ENCODE peak calls at places on chromosome 6, in eight cellular contexts. N is naive thymus-derived CD4-positive, alpha-beta T cell; B is substantia nigra; H is cardiac muscle cell; A is small intestine; Z is prostate gland; I is heart left ventricle; U is HL-60. R is an unnamed sample.

GRCh38 chr6:132021552-132022375 is 70.6 kb upstream of the CCN2 start:
- DNase-seq in N (no peak), B (no peak), H (no peak), A (no peak), Z (no peak), I (no peak), U (no peak), R (no peak)

GRCh38 chr6:143158113-143158581 is 97.5 kb downstream of the AIG1 start:
- DNase-seq in N (no peak), B (no peak), H (no peak), A (no peak), Z (no peak), I (no peak), U (no peak), R (no peak)

GRCh38 chr6:85364354-85364753 is 85.5 kb upstream of the NT5E start:
- DNase-seq in N (no peak), B (no peak), H (peak; percentile 18), A (no peak), Z (no peak), I (no peak), U (no peak), R (no peak)

GRCh38 chr6:136822051-136822378 is 377 bp upstream of the PEX7 start:
- DNase-seq in N (no peak), B (no peak), H (peak; percentile 62), A (no peak), Z (peak; percentile 7), I (no peak), U (peak; percentile 44), R (no peak)

GRCh38 chr6:4801491-4802118 is 25.4 kb downstream of the CDYL start:
- DNase-seq in N (no peak), B (no peak), H (no peak), A (no peak), Z (no peak), I (no peak), U (no peak), R (no peak)

GRCh38 chr6:52407467-52407866 is 12.7 kb upstream of the EFHC1 start:
- DNase-seq in N (peak; percentile 52), B (no peak), H (peak; percentile 60), A (peak; percentile 42), Z (no peak), I (no peak), U (no peak), R (no peak)

GRCh38 chr6:119566546-119567263 is 217.1 kb upstream of the MAN1A1 start:
- DNase-seq in N (no peak), B (no peak), H (no peak), A (no peak), Z (peak; percentile 39), I (no peak), U (no peak), R (no peak)

GRCh38 chr6:87714093-87714809 is 12.2 kb upstream of the AKIRIN2 start:
- DNase-seq in N (no peak), B (no peak), H (peak; percentile 68), A (peak; percentile 20), Z (no peak), I (no peak), U (no peak), R (no peak)

GRCh38 chr6:113630738-113631535 is 226.2 kb upstream of the MARCKS start:
- DNase-seq in N (no peak), B (no peak), H (peak; percentile 66), A (no peak), Z (no peak), I (no peak), U (no peak), R (no peak)

GRCh38 chr6:26089272-26089671 is 2.0 kb downstream of the HFE start:
- DNase-seq in N (no peak), B (no peak), H (peak; percentile 50), A (no peak), Z (no peak), I (no peak), U (no peak), R (no peak)

GRCh38 chr6:26087284-26088115 is at the start of gene HFE:
- DNase-seq in N (peak; percentile 37), B (no peak), H (peak; percentile 68), A (peak; percentile 64), Z (peak; percentile 47), I (peak; percentile 57), U (no peak), R (no peak)

GRCh38 chr6:26092443-26092842 is 5.2 kb downstream of the HFE start:
- DNase-seq in N (no peak), B (no peak), H (no peak), A (no peak), Z (no peak), I (no peak), U (peak; percentile 28), R (no peak)

GRCh38 chr6:26086214-26086613 is 1.0 kb upstream of the HFE start:
- DNase-seq in N (peak; percentile 83), B (no peak), H (no peak), A (peak; percentile 27), Z (no peak), I (no peak), U (no peak), R (no peak)

DNA sequence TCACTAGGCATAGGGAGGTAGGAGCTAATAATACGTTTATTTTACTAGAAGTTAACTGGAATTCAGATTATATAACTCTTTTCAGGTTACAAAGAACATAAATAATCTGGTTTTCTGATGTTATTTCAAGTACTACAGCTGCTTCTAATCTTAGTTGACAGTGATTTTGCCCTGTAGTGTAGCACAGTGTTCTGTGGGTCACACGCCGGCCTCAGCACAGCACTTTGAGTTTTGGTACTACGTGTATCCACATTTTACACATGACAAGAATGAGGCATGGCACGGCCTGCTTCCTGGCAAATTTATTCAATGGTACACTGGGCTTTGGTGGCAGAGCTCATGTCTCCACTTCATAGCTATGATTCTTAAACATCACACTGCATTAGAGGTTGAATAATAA is 1.1 kb downstream of the HFE start:
- DNase-seq in N (no peak), B (no peak), H (no peak), A (peak; percentile 25), Z (no peak), I (no peak), U (no peak), R (no peak)
- H3K27ac ChIP-seq in N (peak overlapping the region; percentile 72), B (no peak overlapping the region), H (no peak overlapping the region), A (peak overlapping the region; percentile 52), Z (peak overlapping the region; percentile 90), I (peak overlapping the region; percentile 83), U (no peak overlapping the region), R (no peak overlapping the region)

GRCh38 chr6:106547053-106547414 is 82.3 kb downstream of the RTN4IP1 start:
- DNase-seq in N (no peak), B (no peak), H (no peak), A (no peak), Z (no peak), I (no peak), U (peak; percentile 63), R (no peak)

GRCh38 chr6:106547961-106548453 is 81.3 kb downstream of the RTN4IP1 start:
- DNase-seq in N (no peak), B (no peak), H (peak; percentile 80), A (no peak), Z (peak; percentile 20), I (no peak), U (no peak), R (no peak)

GRCh38 chr6:106547556-106547955 is 81.7 kb downstream of the RTN4IP1 start:
- DNase-seq in N (no peak), B (no peak), H (peak; percentile 53), A (no peak), Z (no peak), I (no peak), U (no peak), R (no peak)

GRCh38 chr6:106549521-106549920 is 79.8 kb downstream of the RTN4IP1 start:
- DNase-seq in N (no peak), B (no peak), H (no peak), A (no peak), Z (no peak), I (no peak), U (no peak), R (no peak)

GRCh38 chr6:106546322-106547052 is 82.8 kb downstream of the RTN4IP1 start:
- DNase-seq in N (no peak), B (no peak), H (peak; percentile 69), A (no peak), Z (no peak), I (no peak), U (no peak), R (no peak)
- H3K27ac ChIP-seq in N (no peak overlapping the region), B (no peak overlapping the region), H (no peak overlapping the region), A (peak overlapping the region; percentile 32), Z (peak overlapping the region; percentile 24), I (no peak overlapping the region), U (peak overlapping the region; percentile 61), R (no peak overlapping the region)

DNA sequence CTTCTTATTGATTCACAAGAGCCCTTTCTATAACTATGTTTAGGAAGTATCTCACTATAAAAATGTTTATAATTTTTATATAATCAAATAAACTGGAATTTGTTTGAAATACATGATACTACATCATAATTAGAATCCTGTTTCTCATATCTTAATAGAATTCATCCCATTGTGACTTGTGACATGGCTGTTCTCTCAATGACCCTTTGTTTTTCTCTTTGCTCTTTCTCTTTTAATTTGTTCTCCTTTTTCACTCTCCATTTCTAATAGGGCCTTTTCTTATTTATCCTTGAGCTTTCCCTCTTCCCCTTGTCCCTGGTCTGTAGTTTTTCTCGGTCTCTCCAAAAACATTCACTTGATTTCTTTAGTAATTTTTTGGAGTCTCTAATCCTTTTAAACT is 111.3 kb downstream of the ADGRB3 start:
- DNase-seq in N (no peak), B (no peak), H (no peak), A (no peak), Z (no peak), I (no peak), U (no peak), R (no peak)
- H3K27ac ChIP-seq in N (no peak overlapping the region), B (peak overlapping the region; percentile 90), H (no peak overlapping the region), A (no peak overlapping the region), Z (no peak overlapping the region), I (no peak overlapping the region), U (no peak overlapping the region), R (peak overlapping the region; percentile 83)

GRCh38 chr6:17483391-17484016 is 90.1 kb downstream of the CAP2 start:
- DNase-seq in N (no peak), B (no peak), H (no peak), A (no peak), Z (no peak), I (no peak), U (no peak), R (no peak)

GRCh38 chr6:17484201-17484606 is 90.8 kb downstream of the CAP2 start:
- DNase-seq in N (no peak), B (no peak), H (no peak), A (no peak), Z (no peak), I (no peak), U (no peak), R (no peak)

GRCh38 chr6:17485181-17485580 is 91.8 kb downstream of the CAP2 start:
- DNase-seq in N (no peak), B (no peak), H (no peak), A (no peak), Z (no peak), I (no peak), U (no peak), R (no peak)

GRCh38 chr6:17485946-17486345 is 92.6 kb downstream of the CAP2 start:
- DNase-seq in N (no peak), B (no peak), H (no peak), A (no peak), Z (no peak), I (no peak), U (no peak), R (no peak)

DNA sequence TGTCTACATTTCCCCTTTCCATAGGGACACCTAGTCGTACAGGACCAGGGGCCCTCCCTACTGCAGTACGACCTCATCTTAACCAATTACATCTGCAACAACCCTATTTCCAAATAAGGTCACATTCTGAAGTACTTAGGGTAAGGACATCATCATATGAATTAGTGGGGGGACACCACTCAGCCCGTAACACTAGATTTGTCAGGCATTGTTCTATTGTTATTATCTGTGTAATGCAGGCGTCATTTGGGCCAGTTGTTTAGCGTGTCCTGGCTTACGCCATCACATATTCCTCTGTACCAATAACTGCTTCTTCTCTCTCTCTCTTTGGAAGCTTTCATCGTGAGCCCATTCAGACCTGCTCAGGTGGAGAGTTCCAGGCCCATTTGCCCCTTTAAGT is 89.3 kb downstream of the CAP2 start:
- DNase-seq in N (no peak), B (no peak), H (no peak), A (no peak), Z (no peak), I (no peak), U (no peak), R (no peak)
- H3K27ac ChIP-seq in N (no peak overlapping the region), B (no peak overlapping the region), H (peak overlapping the region; percentile 92), A (no peak overlapping the region), Z (no peak overlapping the region), I (no peak overlapping the region), U (no peak overlapping the region), R (no peak overlapping the region)

R was measured in caudate nucleus.